ENCODE peak calls at places on chromosomes 3 and 15, in nine cellular contexts. One of them, this sample, is unnamed.
A peak's percentile ranks its signal among the peaks of the same experiment; 100 is the strongest.

GRCh38 chr3:101036213-101036618 is 43.0 kb upstream of the ABI3BP start:
- DNase-seq in foreskin keratinocyte: peak; percentile 97
- DNase-seq in heart left ventricle: no peak
- DNase-seq in right lobe of liver: no peak
- DNase-seq in testis: no peak
- DNase-seq in GM23338: peak; percentile 64
- DNase-seq in mammary epithelial cell: peak; percentile 91
- DNase-seq in suprapubic skin: no peak
- DNase-seq in A673: peak; percentile 77
- DNase-seq in this sample: peak; percentile 53

GRCh38 chr3:23739536-23739935 is 66.2 kb upstream of the UBE2E1 start:
- DNase-seq in A673: no peak
- DNase-seq in testis: peak; percentile 36
- DNase-seq in mammary epithelial cell: peak; percentile 71
- DNase-seq in foreskin keratinocyte: no peak
- DNase-seq in heart left ventricle: no peak
- DNase-seq in right lobe of liver: no peak
- DNase-seq in suprapubic skin: no peak
- DNase-seq in GM23338: no peak
- DNase-seq in this sample: no peak

GRCh38 chr15:88664151-88664778 is 25.4 kb downstream of the ISG20 start:
- DNase-seq in GM23338: peak; percentile 71
- DNase-seq in right lobe of liver: no peak
- DNase-seq in mammary epithelial cell: no peak
- DNase-seq in heart left ventricle: no peak
- DNase-seq in testis: peak; percentile 13
- DNase-seq in A673: no peak
- DNase-seq in suprapubic skin: no peak
- DNase-seq in foreskin keratinocyte: no peak
- DNase-seq in this sample: no peak

GRCh38 chr15:69951511-69952209 is 146.1 kb downstream of the TLE3 start:
- DNase-seq in mammary epithelial cell: no peak
- DNase-seq in testis: no peak
- DNase-seq in suprapubic skin: no peak
- DNase-seq in foreskin keratinocyte: no peak
- DNase-seq in heart left ventricle: no peak
- DNase-seq in right lobe of liver: no peak
- DNase-seq in GM23338: no peak
- DNase-seq in A673: peak; percentile 17
- DNase-seq in this sample: no peak

GRCh38 chr15:65829150-65829764 is 37.2 kb upstream of the DENND4A start:
- DNase-seq in heart left ventricle: no peak
- DNase-seq in GM23338: peak; percentile 62
- DNase-seq in testis: no peak
- DNase-seq in A673: peak; percentile 17
- DNase-seq in suprapubic skin: no peak
- DNase-seq in mammary epithelial cell: peak; percentile 36
- DNase-seq in right lobe of liver: no peak
- DNase-seq in foreskin keratinocyte: no peak
- DNase-seq in this sample: no peak

GRCh38 chr3:172257638-172258400 is 190.4 kb downstream of the GHSR start:
- DNase-seq in suprapubic skin: no peak
- DNase-seq in heart left ventricle: no peak
- DNase-seq in GM23338: no peak
- DNase-seq in right lobe of liver: no peak
- DNase-seq in testis: no peak
- DNase-seq in mammary epithelial cell: no peak
- DNase-seq in A673: no peak
- DNase-seq in foreskin keratinocyte: no peak
- DNase-seq in this sample: no peak

GRCh38 chr3:63670544-63670943 is 18.1 kb downstream of the SNTN start:
- DNase-seq in heart left ventricle: no peak
- DNase-seq in mammary epithelial cell: no peak
- DNase-seq in suprapubic skin: no peak
- DNase-seq in testis: no peak
- DNase-seq in A673: no peak
- DNase-seq in foreskin keratinocyte: no peak
- DNase-seq in right lobe of liver: no peak
- DNase-seq in GM23338: no peak
- DNase-seq in this sample: no peak

GRCh38 chr15:66760968-66761722 is 59.1 kb downstream of the SMAD6 start:
- DNase-seq in foreskin keratinocyte: no peak
- DNase-seq in A673: no peak
- DNase-seq in right lobe of liver: peak; percentile 46
- DNase-seq in heart left ventricle: peak; percentile 35
- DNase-seq in GM23338: no peak
- DNase-seq in mammary epithelial cell: no peak
- DNase-seq in testis: no peak
- DNase-seq in suprapubic skin: no peak
- DNase-seq in this sample: no peak

GRCh38 chr15:74259821-74260502 is 23.8 kb downstream of the CCDC33 start:
- DNase-seq in suprapubic skin: no peak
- DNase-seq in GM23338: no peak
- DNase-seq in mammary epithelial cell: no peak
- DNase-seq in heart left ventricle: no peak
- DNase-seq in right lobe of liver: no peak
- DNase-seq in testis: no peak
- DNase-seq in A673: no peak
- DNase-seq in foreskin keratinocyte: no peak
- DNase-seq in this sample: no peak

GRCh38 chr15:74259324-74259712 is 23.2 kb downstream of the CCDC33 start:
- DNase-seq in A673: no peak
- DNase-seq in foreskin keratinocyte: no peak
- DNase-seq in mammary epithelial cell: no peak
- DNase-seq in GM23338: no peak
- DNase-seq in heart left ventricle: no peak
- DNase-seq in suprapubic skin: no peak
- DNase-seq in testis: no peak
- DNase-seq in right lobe of liver: no peak
- DNase-seq in this sample: no peak

GRCh38 chr15:74257623-74258022 is 21.5 kb downstream of the CCDC33 start:
- DNase-seq in mammary epithelial cell: no peak
- DNase-seq in foreskin keratinocyte: no peak
- DNase-seq in GM23338: no peak
- DNase-seq in A673: no peak
- DNase-seq in right lobe of liver: no peak
- DNase-seq in heart left ventricle: no peak
- DNase-seq in testis: no peak
- DNase-seq in suprapubic skin: no peak
- DNase-seq in this sample: no peak

GRCh38 chr15:74258456-74259323 is 22.6 kb downstream of the CCDC33 start:
- DNase-seq in heart left ventricle: no peak
- DNase-seq in testis: no peak
- DNase-seq in suprapubic skin: no peak
- DNase-seq in foreskin keratinocyte: no peak
- DNase-seq in right lobe of liver: no peak
- DNase-seq in A673: no peak
- DNase-seq in mammary epithelial cell: no peak
- DNase-seq in GM23338: no peak
- DNase-seq in this sample: no peak

GRCh38 chr15:74257105-74257504 is 21.0 kb downstream of the CCDC33 start:
- DNase-seq in A673: no peak
- DNase-seq in suprapubic skin: no peak
- DNase-seq in mammary epithelial cell: no peak
- DNase-seq in testis: no peak
- DNase-seq in heart left ventricle: no peak
- DNase-seq in right lobe of liver: no peak
- DNase-seq in GM23338: no peak
- DNase-seq in foreskin keratinocyte: no peak
- DNase-seq in this sample: no peak
- H3K27me3 ChIP-seq in A673: no peaks in the 10 kb centered on the region
- H3K27me3 ChIP-seq in suprapubic skin: peaks cover 48% of the 10 kb centered on the region
- H3K27me3 ChIP-seq in mammary epithelial cell: no peaks in the 10 kb centered on the region
- H3K27me3 ChIP-seq in testis: no peaks in the 10 kb centered on the region
- H3K27me3 ChIP-seq in heart left ventricle: no peaks in the 10 kb centered on the region
- H3K27me3 ChIP-seq in right lobe of liver: no peaks in the 10 kb centered on the region
- H3K27me3 ChIP-seq in GM23338: no peaks in the 10 kb centered on the region
- H3K27me3 ChIP-seq in foreskin keratinocyte: peaks cover 71% of the 10 kb centered on the region
- H3K27me3 ChIP-seq in this sample: no peaks in the 10 kb centered on the region

DNA sequence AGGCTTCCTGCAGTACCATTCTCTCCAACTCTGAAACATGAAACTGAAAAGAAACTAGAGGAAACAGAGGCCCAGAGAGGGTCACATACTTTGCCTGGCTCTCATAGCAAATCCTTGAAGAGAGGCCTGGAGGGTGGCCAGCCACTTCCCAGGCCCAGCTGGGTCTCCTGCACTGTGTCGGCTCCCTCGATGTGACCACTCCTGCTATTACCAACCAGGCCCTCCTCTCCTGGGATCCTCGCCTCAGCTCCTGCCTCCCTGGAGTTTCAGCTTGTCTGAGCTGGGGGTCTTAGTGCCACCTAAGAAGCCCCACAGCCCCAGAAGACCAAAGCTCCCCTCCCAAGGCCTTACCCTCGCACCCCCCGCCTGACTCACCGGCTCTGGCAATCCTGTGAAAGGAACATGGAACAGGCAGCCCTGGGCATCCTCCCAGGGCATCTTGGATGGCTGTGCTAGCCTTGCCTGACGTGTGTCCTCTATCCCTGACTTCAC is 4.6 kb downstream of the LOXL1 start:
- DNase-seq in GM23338: no peak
- DNase-seq in suprapubic skin: no peak
- DNase-seq in mammary epithelial cell: no peak
- DNase-seq in testis: no peak
- DNase-seq in A673: no peak
- DNase-seq in foreskin keratinocyte: no peak
- DNase-seq in heart left ventricle: no peak
- DNase-seq in right lobe of liver: peak; percentile 34
- DNase-seq in this sample: no peak
- H3K27ac ChIP-seq in GM23338: no peak overlapping the region
- H3K27ac ChIP-seq in suprapubic skin: peak overlapping the region; percentile 58
- H3K27ac ChIP-seq in mammary epithelial cell: no peak overlapping the region
- H3K27ac ChIP-seq in testis: no peak overlapping the region
- H3K27ac ChIP-seq in A673: no peak overlapping the region
- H3K27ac ChIP-seq in foreskin keratinocyte: no peak overlapping the region
- H3K27ac ChIP-seq in heart left ventricle: no peak overlapping the region
- H3K27ac ChIP-seq in right lobe of liver: no peak overlapping the region
- H3K27ac ChIP-seq in this sample: no peak overlapping the region

GRCh38 chr3:28791713-28792255 is 443.2 kb upstream of the AZI2 start:
- DNase-seq in GM23338: peak; percentile 28
- DNase-seq in right lobe of liver: no peak
- DNase-seq in foreskin keratinocyte: no peak
- DNase-seq in testis: no peak
- DNase-seq in suprapubic skin: no peak
- DNase-seq in mammary epithelial cell: no peak
- DNase-seq in heart left ventricle: no peak
- DNase-seq in A673: no peak
- DNase-seq in this sample: no peak

GRCh38 chr3:28780480-28780879 is 431.9 kb upstream of the AZI2 start:
- DNase-seq in heart left ventricle: no peak
- DNase-seq in suprapubic skin: no peak
- DNase-seq in testis: no peak
- DNase-seq in right lobe of liver: no peak
- DNase-seq in A673: no peak
- DNase-seq in foreskin keratinocyte: no peak
- DNase-seq in GM23338: no peak
- DNase-seq in mammary epithelial cell: no peak
- DNase-seq in this sample: no peak

GRCh38 chr3:28781053-28781452 is 432.4 kb upstream of the AZI2 start:
- DNase-seq in A673: no peak
- DNase-seq in heart left ventricle: no peak
- DNase-seq in suprapubic skin: no peak
- DNase-seq in testis: no peak
- DNase-seq in mammary epithelial cell: no peak
- DNase-seq in right lobe of liver: no peak
- DNase-seq in GM23338: no peak
- DNase-seq in foreskin keratinocyte: no peak
- DNase-seq in this sample: no peak

GRCh38 chr3:28788571-28788970 is 439.9 kb upstream of the AZI2 start:
- DNase-seq in testis: no peak
- DNase-seq in suprapubic skin: no peak
- DNase-seq in GM23338: no peak
- DNase-seq in mammary epithelial cell: no peak
- DNase-seq in foreskin keratinocyte: no peak
- DNase-seq in heart left ventricle: no peak
- DNase-seq in A673: no peak
- DNase-seq in right lobe of liver: no peak
- DNase-seq in this sample: no peak

GRCh38 chr3:28786446-28786845 is 437.8 kb upstream of the AZI2 start:
- DNase-seq in suprapubic skin: no peak
- DNase-seq in testis: no peak
- DNase-seq in GM23338: no peak
- DNase-seq in foreskin keratinocyte: no peak
- DNase-seq in heart left ventricle: no peak
- DNase-seq in mammary epithelial cell: no peak
- DNase-seq in right lobe of liver: no peak
- DNase-seq in A673: peak; percentile 3
- DNase-seq in this sample: no peak
- H3K27me3 ChIP-seq in suprapubic skin: no peaks in the 10 kb centered on the region
- H3K27me3 ChIP-seq in testis: no peaks in the 10 kb centered on the region
- H3K27me3 ChIP-seq in GM23338: no peaks in the 10 kb centered on the region
- H3K27me3 ChIP-seq in foreskin keratinocyte: no peaks in the 10 kb centered on the region
- H3K27me3 ChIP-seq in heart left ventricle: no peaks in the 10 kb centered on the region
- H3K27me3 ChIP-seq in mammary epithelial cell: no peaks in the 10 kb centered on the region
- H3K27me3 ChIP-seq in right lobe of liver: no peaks in the 10 kb centered on the region
- H3K27me3 ChIP-seq in A673: no peaks in the 10 kb centered on the region
- H3K27me3 ChIP-seq in this sample: no peaks in the 10 kb centered on the region

GRCh38 chr3:59118928-59119327 is 69.1 kb upstream of the CFAP20DC start:
- DNase-seq in A673: no peak
- DNase-seq in right lobe of liver: no peak
- DNase-seq in mammary epithelial cell: no peak
- DNase-seq in foreskin keratinocyte: no peak
- DNase-seq in GM23338: no peak
- DNase-seq in heart left ventricle: no peak
- DNase-seq in suprapubic skin: no peak
- DNase-seq in testis: no peak
- DNase-seq in this sample: no peak

GRCh38 chr3:59116138-59116537 is 66.3 kb upstream of the CFAP20DC start:
- DNase-seq in mammary epithelial cell: no peak
- DNase-seq in heart left ventricle: no peak
- DNase-seq in suprapubic skin: no peak
- DNase-seq in testis: no peak
- DNase-seq in right lobe of liver: no peak
- DNase-seq in foreskin keratinocyte: no peak
- DNase-seq in GM23338: no peak
- DNase-seq in A673: no peak
- DNase-seq in this sample: no peak

GRCh38 chr3:59121346-59122144 is 71.7 kb upstream of the CFAP20DC start:
- DNase-seq in A673: no peak
- DNase-seq in foreskin keratinocyte: no peak
- DNase-seq in suprapubic skin: no peak
- DNase-seq in heart left ventricle: no peak
- DNase-seq in testis: no peak
- DNase-seq in mammary epithelial cell: no peak
- DNase-seq in GM23338: peak; percentile 42
- DNase-seq in right lobe of liver: no peak
- DNase-seq in this sample: no peak

GRCh38 chr3:59117378-59117777 is 67.6 kb upstream of the CFAP20DC start:
- DNase-seq in A673: no peak
- DNase-seq in foreskin keratinocyte: no peak
- DNase-seq in testis: no peak
- DNase-seq in right lobe of liver: no peak
- DNase-seq in suprapubic skin: no peak
- DNase-seq in GM23338: no peak
- DNase-seq in mammary epithelial cell: no peak
- DNase-seq in heart left ventricle: no peak
- DNase-seq in this sample: no peak

DNA sequence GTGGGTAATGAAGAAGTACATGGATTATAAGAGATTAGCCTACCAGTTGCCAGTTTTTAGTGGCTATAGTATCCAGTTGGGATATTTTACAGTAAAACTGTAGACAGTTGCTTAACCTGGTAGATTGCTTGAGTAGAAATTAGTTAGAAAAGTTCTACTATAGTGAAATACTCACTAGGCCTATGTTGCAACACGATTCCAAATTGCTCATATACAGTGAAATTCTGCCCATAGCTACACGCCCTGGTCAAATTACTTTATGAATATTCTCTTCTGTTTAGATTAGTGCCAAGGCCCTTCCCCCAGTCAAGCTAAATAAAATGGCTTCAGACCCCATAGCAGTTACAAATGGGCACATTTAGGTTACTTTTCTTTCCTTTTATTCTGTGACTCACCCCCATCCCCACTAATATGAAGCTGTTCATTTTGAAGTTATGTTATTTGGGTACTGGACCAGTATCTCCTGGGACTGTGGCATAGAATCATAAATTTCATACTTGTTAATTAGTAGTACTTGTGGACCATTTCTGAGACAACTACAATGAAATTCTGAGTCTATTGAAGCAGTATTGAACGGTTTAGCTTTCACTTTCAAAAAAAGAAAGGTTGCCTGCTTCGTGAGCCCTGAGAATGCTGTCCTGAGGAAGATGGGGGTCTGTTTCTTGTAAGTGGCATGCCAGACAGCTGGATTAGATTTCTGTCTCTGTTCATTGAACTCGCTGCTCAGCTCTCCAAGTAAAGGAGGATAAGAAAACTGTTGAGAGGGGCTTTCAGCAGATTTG is 65.7 kb upstream of the CFAP20DC start:
- DNase-seq in GM23338: no peak
- DNase-seq in A673: no peak
- DNase-seq in testis: no peak
- DNase-seq in suprapubic skin: no peak
- DNase-seq in right lobe of liver: no peak
- DNase-seq in mammary epithelial cell: peak; percentile 38
- DNase-seq in heart left ventricle: no peak
- DNase-seq in foreskin keratinocyte: no peak
- DNase-seq in this sample: no peak
- H3K27ac ChIP-seq in GM23338: no peak overlapping the region
- H3K27ac ChIP-seq in A673: no peak overlapping the region
- H3K27ac ChIP-seq in testis: no peak overlapping the region
- H3K27ac ChIP-seq in suprapubic skin: no peak overlapping the region
- H3K27ac ChIP-seq in right lobe of liver: no peak overlapping the region
- H3K27ac ChIP-seq in mammary epithelial cell: no peak overlapping the region
- H3K27ac ChIP-seq in heart left ventricle: no peak overlapping the region
- H3K27ac ChIP-seq in foreskin keratinocyte: no peak overlapping the region
- H3K27ac ChIP-seq in this sample: no peak overlapping the region